ENCODE peak calls at places on chromosome 3, in five cellular contexts. One of them, this sample, is unnamed.

GRCh38 chr3:108489776-108490175 is 20.6 kb downstream of the MYH15 start:
- DNase-seq in H9: peak
- DNase-seq in activated T-helper 1 cell treated with Interleukin-2 at 50 U/mL for 16 hours: no peak
- DNase-seq in DMS153: peak
- DNase-seq in amniotic stem cell: no peak
- DNase-seq in this sample: peak

GRCh38 chr3:2856062-2856792 is 253.9 kb downstream of the IL5RA start:
- DNase-seq in H9: peak
- DNase-seq in activated T-helper 1 cell treated with Interleukin-2 at 50 U/mL for 16 hours: no peak
- DNase-seq in DMS153: no peak
- DNase-seq in amniotic stem cell: no peak
- DNase-seq in this sample: no peak

GRCh38 chr3:59310736-59311135 is 260.9 kb upstream of the CFAP20DC start:
- DNase-seq in H9: no peak
- DNase-seq in activated T-helper 1 cell treated with Interleukin-2 at 50 U/mL for 16 hours: no peak
- DNase-seq in DMS153: no peak
- DNase-seq in amniotic stem cell: no peak
- DNase-seq in this sample: no peak

GRCh38 chr3:139764936-139765335 is 87.2 kb upstream of the NMNAT3 start:
- DNase-seq in H9: no peak
- DNase-seq in activated T-helper 1 cell treated with Interleukin-2 at 50 U/mL for 16 hours: no peak
- DNase-seq in DMS153: no peak
- DNase-seq in amniotic stem cell: peak
- DNase-seq in this sample: no peak

GRCh38 chr3:83946045-83946444 is 1012.7 kb upstream of the CADM2 start:
- DNase-seq in H9: no peak
- DNase-seq in activated T-helper 1 cell treated with Interleukin-2 at 50 U/mL for 16 hours: no peak
- DNase-seq in DMS153: peak
- DNase-seq in amniotic stem cell: no peak
- DNase-seq in this sample: no peak

GRCh38 chr3:16513141-16514020 is at the start of gene RFTN1:
- DNase-seq in H9: peak
- DNase-seq in activated T-helper 1 cell treated with Interleukin-2 at 50 U/mL for 16 hours: peak
- DNase-seq in DMS153: no peak
- DNase-seq in amniotic stem cell: peak
- DNase-seq in this sample: peak

GRCh38 chr3:190644766-190645165 is 130.9 kb downstream of the IL1RAP start:
- DNase-seq in H9: no peak
- DNase-seq in activated T-helper 1 cell treated with Interleukin-2 at 50 U/mL for 16 hours: no peak
- DNase-seq in DMS153: no peak
- DNase-seq in amniotic stem cell: no peak
- DNase-seq in this sample: no peak

GRCh38 chr3:168813261-168813660 is 717.5 kb upstream of the GOLIM4 start:
- DNase-seq in H9: no peak
- DNase-seq in activated T-helper 1 cell treated with Interleukin-2 at 50 U/mL for 16 hours: no peak
- DNase-seq in DMS153: no peak
- DNase-seq in amniotic stem cell: no peak
- DNase-seq in this sample: no peak

GRCh38 chr3:155870945-155871745 is 695 bp downstream of the GMPS start:
- DNase-seq in H9: peak
- DNase-seq in activated T-helper 1 cell treated with Interleukin-2 at 50 U/mL for 16 hours: peak
- DNase-seq in DMS153: no peak
- DNase-seq in amniotic stem cell: no peak
- DNase-seq in this sample: peak

GRCh38 chr3:15859507-15860013 is 61.8 kb upstream of the ANKRD28 start:
- DNase-seq in H9: peak
- DNase-seq in activated T-helper 1 cell treated with Interleukin-2 at 50 U/mL for 16 hours: peak
- DNase-seq in DMS153: no peak
- DNase-seq in amniotic stem cell: peak
- DNase-seq in this sample: peak

GRCh38 chr3:62567097-62568021 is 194.0 kb upstream of the FEZF2 start:
- DNase-seq in H9: no peak
- DNase-seq in activated T-helper 1 cell treated with Interleukin-2 at 50 U/mL for 16 hours: no peak
- DNase-seq in DMS153: no peak
- DNase-seq in amniotic stem cell: no peak
- DNase-seq in this sample: peak

GRCh38 chr3:73094951-73095350 is 33.5 kb downstream of the EBLN2 start:
- DNase-seq in H9: peak
- DNase-seq in activated T-helper 1 cell treated with Interleukin-2 at 50 U/mL for 16 hours: no peak
- DNase-seq in DMS153: no peak
- DNase-seq in amniotic stem cell: no peak
- DNase-seq in this sample: no peak

GRCh38 chr3:184222521-184222920 is 6.9 kb upstream of the VWA5B2 start:
- DNase-seq in H9: no peak
- DNase-seq in activated T-helper 1 cell treated with Interleukin-2 at 50 U/mL for 16 hours: no peak
- DNase-seq in DMS153: no peak
- DNase-seq in amniotic stem cell: no peak
- DNase-seq in this sample: no peak

GRCh38 chr3:19348929-19349564 is 200.7 kb downstream of the KCNH8 start:
- DNase-seq in H9: peak
- DNase-seq in activated T-helper 1 cell treated with Interleukin-2 at 50 U/mL for 16 hours: no peak
- DNase-seq in DMS153: no peak
- DNase-seq in amniotic stem cell: peak
- DNase-seq in this sample: peak

This sample was measured in dermis blood vessel endothelial cell.